ENCODE peak calls at places on chromosome 3, in eight cellular contexts. Z is T-helper 2 cell; Q is ELR; E is NCI-H2081; A is NCI-H69; Y is astrocyte of the spinal cord; I is stimulated activated naive CD4-positive, alpha-beta T cell; D is Caki2. G is an unnamed sample.

GRCh38 chr3:45426161-45426560 is 37.8 kb downstream of the LARS2 start:
- DNase-seq in Y (no peak), A (peak), D (no peak), I (no peak), Z (no peak), Q (no peak), E (peak), G (no peak)

GRCh38 chr3:55013145-55013544 is 85.3 kb upstream of the LRTM1 start:
- DNase-seq in E (peak), D (no peak), Z (no peak), A (peak), I (no peak), Y (peak), Q (peak), G (no peak)

GRCh38 chr3:83048556-83048955 is 1287.1 kb upstream of the GBE1 start:
- DNase-seq in Q (no peak), Y (no peak), I (no peak), Z (no peak), D (no peak), A (no peak), E (no peak), G (no peak)

GRCh38 chr3:150825192-150825915 is 62.4 kb upstream of the SIAH2 start:
- DNase-seq in Q (peak), D (no peak), A (no peak), Z (no peak), E (no peak), Y (no peak), I (no peak), G (no peak)

GRCh38 chr3:21722301-21722700 is 28.7 kb downstream of the ZNF385D start:
- DNase-seq in I (no peak), D (no peak), E (no peak), Z (no peak), Y (no peak), Q (no peak), A (no peak), G (no peak)

GRCh38 chr3:40237892-40238571 is 71.5 kb upstream of the EIF1B start:
- DNase-seq in Q (peak), Y (no peak), E (no peak), I (no peak), Z (no peak), D (no peak), A (no peak), G (no peak)

GRCh38 chr3:119098620-119099222 is 47.2 kb upstream of the TEX55 start:
- DNase-seq in D (peak), Y (peak), E (peak), Z (no peak), I (peak), Q (peak), A (peak), G (peak)

GRCh38 chr3:78900426-78900825 is 867.4 kb downstream of the ROBO1 start:
- DNase-seq in I (no peak), Y (no peak), D (no peak), E (no peak), A (no peak), Q (peak), Z (no peak), G (no peak)

GRCh38 chr3:184003187-184003967 is 14.3 kb downstream of the ABCC5 start:
- DNase-seq in Y (peak), D (no peak), A (no peak), E (no peak), Q (peak), Z (no peak), I (no peak), G (no peak)

GRCh38 chr3:141465221-141465620 is 21.6 kb upstream of the RASA2 start:
- DNase-seq in Y (peak), D (no peak), E (peak), A (no peak), I (no peak), Z (no peak), Q (peak), G (no peak)

GRCh38 chr3:172208586-172209332 is 169.4 kb downstream of the FNDC3B start:
- DNase-seq in Q (peak), D (no peak), E (no peak), Z (no peak), A (peak), Y (no peak), I (no peak), G (no peak)

GRCh38 chr3:9870978-9871377 is 9.1 kb downstream of the CIDEC start:
- DNase-seq in E (no peak), Z (no peak), I (no peak), D (peak), Q (peak), Y (peak), A (no peak), G (no peak)

GRCh38 chr3:127777861-127778711 is 44.2 kb downstream of the MGLL start:
- DNase-seq in A (peak), D (no peak), Y (no peak), E (no peak), I (no peak), Z (no peak), Q (no peak), G (no peak)

GRCh38 chr3:116038968-116039950 is 406.0 kb downstream of the LSAMP start:
- DNase-seq in Z (no peak), D (no peak), E (no peak), Q (no peak), A (no peak), I (no peak), Y (no peak), G (no peak)

GRCh38 chr3:129596194-129597086 is 10.0 kb downstream of the PLXND1 start:
- DNase-seq in Y (peak), D (no peak), Q (peak), E (peak), I (no peak), Z (no peak), A (peak), G (no peak)

GRCh38 chr3:69079269-69080159 is 651 bp downstream of the UBA3 start:
- DNase-seq in Y (no peak), D (no peak), Z (no peak), E (peak), A (peak), I (no peak), Q (peak), G (no peak)

GRCh38 chr3:115709135-115709534 is 85.8 kb downstream of the GAP43 start:
- DNase-seq in Y (no peak), A (peak), D (no peak), Z (no peak), Q (no peak), I (no peak), E (no peak), G (no peak)

GRCh38 chr3:132596816-132597433 is at the start of gene ACKR4:
- DNase-seq in A (no peak), I (no peak), Y (no peak), E (no peak), Z (no peak), D (no peak), Q (peak), G (no peak)

GRCh38 chr3:54517424-54517823 is 395.1 kb downstream of the CACNA2D3 start:
- DNase-seq in E (no peak), Z (no peak), A (no peak), Y (no peak), D (no peak), Q (no peak), I (no peak), G (no peak)

GRCh38 chr3:134372405-134373277 is 1.6 kb downstream of the AMOTL2 start:
- DNase-seq in E (no peak), Q (no peak), D (no peak), Y (no peak), Z (no peak), A (no peak), I (no peak), G (no peak)

GRCh38 chr3:24963762-24964625 is 464.1 kb upstream of the RARB start:
- DNase-seq in A (peak), E (peak), Z (no peak), I (no peak), Y (peak), Q (peak), D (peak), G (no peak)

GRCh38 chr3:134378384-134378783 is 4.1 kb upstream of the AMOTL2 start:
- DNase-seq in D (no peak), E (no peak), Y (no peak), I (no peak), A (peak), Z (no peak), Q (no peak), G (no peak)

GRCh38 chr3:149415484-149415883 is 38.0 kb upstream of the TM4SF1 start:
- DNase-seq in Q (no peak), D (no peak), A (no peak), I (no peak), E (no peak), Y (no peak), Z (no peak), G (no peak)

GRCh38 chr3:39216176-39216790 is 23.9 kb upstream of the XIRP1 start:
- DNase-seq in I (no peak), E (no peak), D (no peak), Z (no peak), Q (no peak), A (no peak), Y (no peak), G (no peak)

GRCh38 chr3:60065227-60065868 is 1015.5 kb upstream of the CFAP20DC start:
- DNase-seq in Q (no peak), E (no peak), A (no peak), Z (no peak), I (no peak), Y (no peak), D (no peak), G (no peak)

GRCh38 chr3:113912551-113913246 is 35.1 kb upstream of the ZDHHC23 start:
- DNase-seq in Z (no peak), E (peak), Q (peak), D (peak), Y (peak), I (peak), A (peak), G (peak)

GRCh38 chr3:66904816-66905543 is 93.1 kb upstream of the KBTBD8 start:
- DNase-seq in Y (no peak), A (no peak), E (no peak), Q (no peak), I (no peak), Z (no peak), D (no peak), G (no peak)

GRCh38 chr3:172138792-172139507 is 99.6 kb downstream of the FNDC3B start:
- DNase-seq in Z (no peak), Q (peak), E (no peak), Y (no peak), D (peak), I (no peak), A (peak), G (no peak)

GRCh38 chr3:70805044-70805732 is 492.8 kb upstream of the MDFIC2 start:
- DNase-seq in D (no peak), Y (peak), I (no peak), A (no peak), E (no peak), Q (peak), Z (no peak), G (no peak)

GRCh38 chr3:62088472-62089104 is 284.8 kb downstream of the FEZF2 start:
- DNase-seq in I (no peak), E (no peak), Q (no peak), Z (no peak), Y (no peak), A (no peak), D (no peak), G (no peak)

GRCh38 chr3:113051827-113052226 is 61.0 kb downstream of the GTPBP8 start:
- DNase-seq in Q (no peak), A (peak), D (no peak), Z (no peak), I (no peak), E (no peak), Y (peak), G (no peak)

GRCh38 chr3:197256836-197257444 is 41.5 kb downstream of the DLG1 start:
- DNase-seq in I (peak), A (peak), E (peak), Q (peak), D (peak), Z (no peak), Y (peak), G (no peak)

G was measured in stimulated activated CD4-positive, alpha-beta T cell treated with anti-CD3 and anti-CD28 coated beads, Interleukin-2, amount 100 ng/mL, for 48 hours.